ENCODE peak calls at places on chromosomes 4 and X, in eight cellular contexts. I, C, H, D, N, E, T and Y are unnamed samples.

GRCh38 chr4:140256335-140256734 is 102.4 kb upstream of the MAML3 start:
- DNase-seq in D (no peak), N (no peak), I (no peak), E (peak; percentile 10), H (no peak), C (no peak), T (no peak), Y (peak; percentile 57)

GRCh38 chr4:168514249-168514852 is 17.5 kb downstream of the PALLD start:
- DNase-seq in I (no peak), D (no peak), C (no peak), N (no peak), E (no peak), H (peak; percentile 39), T (no peak), Y (no peak)

GRCh38 chr4:73735231-73735630 is 5.1 kb upstream of the CXCL8 start:
- DNase-seq in E (no peak), D (no peak), T (no peak), H (no peak), C (no peak), I (no peak), N (no peak), Y (no peak)

GRCh38 chrX:154002215-154002719 is 17.4 kb downstream of the IRAK1 start:
- DNase-seq in E (no peak), N (peak; percentile 75), D (no peak), I (no peak), H (no peak), T (no peak), C (no peak), Y (no peak)

GRCh38 chr4:56958111-56958517 is 19.3 kb downstream of the NOA1 start:
- DNase-seq in N (no peak), E (no peak), D (no peak), H (no peak), I (no peak), T (no peak), C (peak; percentile 53), Y (no peak)

GRCh38 chr4:1557221-1557597 is 126.9 kb downstream of the FAM53A start:
- DNase-seq in D (no peak), C (no peak), H (no peak), T (no peak), E (no peak), N (no peak), I (no peak), Y (no peak)

GRCh38 chr4:22988526-22988925 is 295.8 kb downstream of the GBA3 start:
- DNase-seq in I (no peak), E (no peak), D (no peak), H (no peak), C (no peak), T (no peak), N (no peak), Y (no peak)

GRCh38 chr4:65170768-65171514 is 499.3 kb downstream of the EPHA5 start:
- DNase-seq in N (no peak), E (no peak), T (no peak), I (no peak), C (no peak), D (no peak), H (no peak), Y (no peak)

GRCh38 chrX:55490974-55491373 is 1.3 kb upstream of the USP51 start:
- DNase-seq in T (peak; percentile 13), H (no peak), D (no peak), N (peak; percentile 3), C (no peak), I (no peak), E (no peak), Y (no peak)

GRCh38 chrX:55342533-55343501 is 78.1 kb upstream of the PAGE3 start:
- DNase-seq in D (peak; percentile 0), T (no peak), E (peak; percentile 2), C (no peak), N (peak; percentile 43), I (no peak), H (no peak), Y (no peak)

GRCh38 chr4:187084696-187085095 is 361.0 kb upstream of the FAT1 start:
- DNase-seq in N (no peak), T (no peak), C (no peak), H (no peak), E (no peak), D (no peak), I (no peak), Y (no peak)

GRCh38 chrX:1535241-1536041 is 1.5 kb downstream of the P2RY8 start:
- DNase-seq in N (no peak), I (no peak), E (no peak), T (no peak), C (no peak), D (no peak), H (no peak), Y (no peak)

GRCh38 chrX:64977830-64978229 is 1.6 kb upstream of the ZC4H2 start:
- DNase-seq in T (no peak), H (no peak), N (no peak), D (no peak), E (no peak), C (no peak), I (no peak), Y (no peak)

GRCh38 chrX:120560842-120561633 is at the start of gene CUL4B:
- DNase-seq in I (peak; percentile 82), E (peak; percentile 91), D (peak; percentile 82), H (peak; percentile 90), T (peak; percentile 90), N (peak; percentile 97), C (peak; percentile 83), Y (peak; percentile 45)

GRCh38 chrX:91414710-91415109 is 19.9 kb upstream of the PABPC5 start:
- DNase-seq in E (no peak), C (no peak), D (no peak), N (peak; percentile 15), T (no peak), I (no peak), H (peak; percentile 37), Y (no peak)

GRCh38 chr4:184811484-184812180 is 14.1 kb downstream of the ACSL1 start:
- DNase-seq in N (no peak), D (no peak), I (no peak), C (no peak), H (no peak), T (no peak), E (no peak), Y (no peak)

GRCh38 chrX:15675490-15675921 is 10.9 kb upstream of the CLTRN start:
- DNase-seq in E (peak; percentile 85), I (peak; percentile 69), H (peak; percentile 79), T (peak; percentile 85), C (peak; percentile 42), N (no peak), D (peak; percentile 67), Y (peak; percentile 66)

GRCh38 chr4:15778742-15779231 is 659 bp downstream of the CD38 start:
- DNase-seq in C (no peak), N (no peak), D (peak; percentile 23), E (peak; percentile 62), I (no peak), H (peak; percentile 28), T (peak; percentile 61), Y (no peak)

GRCh38 chr4:129821963-129822362 is 726.0 kb downstream of the C4orf33 start:
- DNase-seq in H (no peak), D (no peak), I (no peak), N (no peak), T (no peak), E (no peak), C (no peak), Y (no peak)

GRCh38 chr4:105061136-105061696 is 85.5 kb upstream of the TET2 start:
- DNase-seq in T (no peak), E (peak; percentile 21), H (no peak), D (no peak), N (peak; percentile 64), I (no peak), C (no peak), Y (no peak)

GRCh38 chrX:135632353-135632752 is 81.1 kb upstream of the CT45A1 start:
- DNase-seq in T (no peak), N (no peak), E (no peak), H (no peak), I (no peak), D (no peak), C (no peak), Y (no peak)

GRCh38 chr4:129998436-129999150 is 902.6 kb downstream of the C4orf33 start:
- DNase-seq in T (no peak), E (no peak), D (no peak), I (no peak), C (no peak), N (no peak), H (no peak), Y (no peak)

GRCh38 chrX:150863191-150863590 is 35.3 kb downstream of the CD99L2 start:
- DNase-seq in I (no peak), T (no peak), N (no peak), H (no peak), D (no peak), C (no peak), E (no peak), Y (no peak)

GRCh38 chr4:183300660-183301059 is 19.4 kb downstream of the CLDN22 start:
- DNase-seq in I (no peak), N (no peak), E (no peak), H (no peak), C (no peak), T (no peak), D (no peak), Y (no peak)

GRCh38 chr4:78242071-78242470 is 184.9 kb downstream of the FRAS1 start:
- DNase-seq in I (no peak), N (no peak), C (no peak), D (no peak), T (no peak), H (no peak), E (no peak), Y (no peak)